ENCODE peak calls at places on chromosomes 7 and 10, in five cellular contexts. One of them, this sample, is unnamed.

GRCh38 chr10:18224626-18225445 is 84.6 kb downstream of the CACNB2 start:
- DNase-seq in stomach: no peak
- DNase-seq in upper lobe of left lung: no peak
- DNase-seq in K562: no peak
- DNase-seq in suprapubic skin: no peak
- DNase-seq in this sample: peak

GRCh38 chr10:5892007-5892406 is 2.0 kb downstream of the FBH1 start:
- DNase-seq in K562: peak
- DNase-seq in stomach: no peak
- DNase-seq in upper lobe of left lung: no peak
- DNase-seq in suprapubic skin: no peak
- DNase-seq in this sample: no peak

GRCh38 chr7:22647451-22648257 is 79.3 kb upstream of the IL6 start:
- DNase-seq in upper lobe of left lung: no peak
- DNase-seq in stomach: no peak
- DNase-seq in suprapubic skin: no peak
- DNase-seq in K562: peak
- DNase-seq in this sample: no peak

GRCh38 chr10:112711366-112711765 is 238.7 kb upstream of the TCF7L2 start:
- DNase-seq in stomach: no peak
- DNase-seq in upper lobe of left lung: no peak
- DNase-seq in K562: no peak
- DNase-seq in suprapubic skin: no peak
- DNase-seq in this sample: no peak

GRCh38 chr10:71868192-71868697 is 17.2 kb upstream of the PSAP start:
- DNase-seq in K562: peak
- DNase-seq in suprapubic skin: no peak
- DNase-seq in upper lobe of left lung: peak
- DNase-seq in stomach: no peak
- DNase-seq in this sample: peak

GRCh38 chr10:133159950-133160812 is at the start of gene KNDC1:
- DNase-seq in suprapubic skin: no peak
- DNase-seq in upper lobe of left lung: peak
- DNase-seq in K562: peak
- DNase-seq in stomach: no peak
- DNase-seq in this sample: no peak

GRCh38 chr10:77349226-77349625 is 288.4 kb downstream of the KCNMA1 start:
- DNase-seq in K562: no peak
- DNase-seq in stomach: no peak
- DNase-seq in suprapubic skin: no peak
- DNase-seq in upper lobe of left lung: no peak
- DNase-seq in this sample: no peak

GRCh38 chr10:120651000-120651399 is 194.0 kb downstream of the PLPP4 start:
- DNase-seq in stomach: no peak
- DNase-seq in upper lobe of left lung: no peak
- DNase-seq in K562: no peak
- DNase-seq in suprapubic skin: no peak
- DNase-seq in this sample: no peak

GRCh38 chr10:131786756-131787605 is 113.8 kb upstream of the PPP2R2D start:
- DNase-seq in stomach: peak
- DNase-seq in upper lobe of left lung: no peak
- DNase-seq in suprapubic skin: no peak
- DNase-seq in K562: peak
- DNase-seq in this sample: no peak

GRCh38 chr10:129365767-129366400 is 101.2 kb upstream of the MGMT start:
- DNase-seq in stomach: no peak
- DNase-seq in suprapubic skin: no peak
- DNase-seq in upper lobe of left lung: no peak
- DNase-seq in K562: peak
- DNase-seq in this sample: no peak

GRCh38 chr7:155337946-155338631 is 40.4 kb downstream of the INSIG1 start:
- DNase-seq in suprapubic skin: no peak
- DNase-seq in upper lobe of left lung: no peak
- DNase-seq in K562: no peak
- DNase-seq in stomach: no peak
- DNase-seq in this sample: no peak

GRCh38 chr10:71206911-71207310 is 5.5 kb upstream of the UNC5B start:
- DNase-seq in stomach: no peak
- DNase-seq in upper lobe of left lung: no peak
- DNase-seq in K562: no peak
- DNase-seq in suprapubic skin: peak
- DNase-seq in this sample: no peak

GRCh38 chr10:83373659-83374058 is 765.6 kb upstream of the GHITM start:
- DNase-seq in K562: peak
- DNase-seq in suprapubic skin: no peak
- DNase-seq in upper lobe of left lung: no peak
- DNase-seq in stomach: no peak
- DNase-seq in this sample: no peak

GRCh38 chr10:100736144-100736808 is 9.1 kb upstream of the PAX2 start:
- DNase-seq in upper lobe of left lung: no peak
- DNase-seq in suprapubic skin: no peak
- DNase-seq in stomach: no peak
- DNase-seq in K562: no peak
- DNase-seq in this sample: no peak

GRCh38 chr10:88477343-88478085 is 105.6 kb downstream of the RNLS start:
- DNase-seq in stomach: no peak
- DNase-seq in upper lobe of left lung: no peak
- DNase-seq in K562: no peak
- DNase-seq in suprapubic skin: no peak
- DNase-seq in this sample: no peak

GRCh38 chr7:4006687-4007086 is 675.4 kb upstream of the FOXK1 start:
- DNase-seq in suprapubic skin: no peak
- DNase-seq in upper lobe of left lung: no peak
- DNase-seq in K562: no peak
- DNase-seq in stomach: no peak
- DNase-seq in this sample: no peak

GRCh38 chr10:839550-840205 is 91.8 kb downstream of the LARP4B start:
- DNase-seq in upper lobe of left lung: no peak
- DNase-seq in stomach: no peak
- DNase-seq in suprapubic skin: no peak
- DNase-seq in K562: no peak
- DNase-seq in this sample: no peak

GRCh38 chr10:65602182-65602865 is 1323.5 kb upstream of the LRRTM3 start:
- DNase-seq in K562: no peak
- DNase-seq in upper lobe of left lung: no peak
- DNase-seq in stomach: no peak
- DNase-seq in suprapubic skin: no peak
- DNase-seq in this sample: no peak

GRCh38 chr7:114048386-114049235 is 129.8 kb upstream of the PPP1R3A start:
- DNase-seq in suprapubic skin: no peak
- DNase-seq in upper lobe of left lung: no peak
- DNase-seq in stomach: no peak
- DNase-seq in K562: peak
- DNase-seq in this sample: no peak

GRCh38 chr10:123655763-123656162 is 10.4 kb upstream of the GPR26 start:
- DNase-seq in suprapubic skin: peak
- DNase-seq in K562: no peak
- DNase-seq in upper lobe of left lung: no peak
- DNase-seq in stomach: no peak
- DNase-seq in this sample: no peak

GRCh38 chr10:74728225-74728624 is 98.2 kb upstream of the KAT6B start:
- DNase-seq in K562: no peak
- DNase-seq in upper lobe of left lung: no peak
- DNase-seq in suprapubic skin: no peak
- DNase-seq in stomach: no peak
- DNase-seq in this sample: no peak

GRCh38 chr10:108303149-108303548 is 1138.6 kb upstream of the SORCS1 start:
- DNase-seq in suprapubic skin: no peak
- DNase-seq in K562: no peak
- DNase-seq in stomach: no peak
- DNase-seq in upper lobe of left lung: no peak
- DNase-seq in this sample: no peak

GRCh38 chr7:25495905-25496304 is 267.6 kb upstream of the NPVF start:
- DNase-seq in K562: no peak
- DNase-seq in suprapubic skin: no peak
- DNase-seq in upper lobe of left lung: no peak
- DNase-seq in stomach: no peak
- DNase-seq in this sample: no peak

GRCh38 chr7:25496394-25497103 is 268.3 kb upstream of the NPVF start:
- DNase-seq in stomach: no peak
- DNase-seq in upper lobe of left lung: no peak
- DNase-seq in suprapubic skin: no peak
- DNase-seq in K562: peak
- DNase-seq in this sample: no peak

GRCh38 chr7:25493811-25494366 is 265.6 kb upstream of the NPVF start:
- DNase-seq in K562: no peak
- DNase-seq in upper lobe of left lung: no peak
- DNase-seq in suprapubic skin: no peak
- DNase-seq in stomach: no peak
- DNase-seq in this sample: no peak

DNA sequence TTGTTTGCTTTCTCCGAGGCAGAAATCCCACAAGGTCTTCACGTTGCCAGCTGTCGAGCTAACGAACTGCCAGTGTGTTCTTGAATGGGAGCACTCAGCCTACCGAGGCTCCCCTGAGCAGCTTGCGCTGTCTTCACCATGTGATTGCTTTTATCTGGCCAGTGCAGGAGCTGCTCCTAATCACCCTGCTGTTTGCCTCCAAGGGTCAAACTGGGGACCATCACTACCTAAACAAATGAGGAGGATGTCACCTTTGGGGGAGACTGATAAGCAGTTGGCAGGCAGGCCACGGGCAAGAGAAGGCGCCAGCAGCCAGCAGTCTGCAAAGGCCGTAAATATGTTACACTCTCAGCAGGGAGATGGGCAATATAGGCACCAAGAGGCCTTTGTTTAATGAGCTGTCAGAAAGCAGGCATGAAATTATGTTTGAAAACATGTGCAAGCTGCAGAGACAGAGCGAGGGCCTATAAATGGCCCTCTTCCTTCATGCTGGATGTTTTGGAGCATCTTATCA is 267.1 kb upstream of the NPVF start:
- DNase-seq in upper lobe of left lung: no peak
- DNase-seq in suprapubic skin: no peak
- DNase-seq in stomach: no peak
- DNase-seq in K562: peak
- DNase-seq in this sample: no peak
- TF ChIP-seq EP300 in upper lobe of left lung: no peak
- TF ChIP-seq EP300 in suprapubic skin: no peak
- TF ChIP-seq EP300 in stomach: no peak
- TF ChIP-seq EP300 in K562: peak
- TF ChIP-seq EP300 in this sample: no peak

DNA sequence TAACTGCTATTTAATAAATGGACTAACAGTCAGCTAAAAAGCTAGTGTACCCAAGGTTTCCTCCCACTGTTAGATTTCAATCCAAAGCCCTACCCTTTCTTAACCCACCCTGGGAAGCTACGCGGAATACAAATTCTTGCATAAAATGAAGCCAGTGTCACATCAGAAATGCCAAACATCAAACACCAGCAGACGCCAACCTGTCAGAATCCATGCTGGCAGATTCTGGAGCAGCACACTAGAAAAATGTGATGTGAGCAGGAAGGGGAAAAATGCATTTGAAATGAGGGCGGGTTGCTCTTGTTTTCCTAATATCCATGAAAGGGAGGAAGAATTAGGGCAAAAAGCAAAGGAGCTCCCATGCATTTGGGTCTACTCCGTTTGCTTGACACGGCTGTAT is 16.1 kb upstream of the JCAD start:
- DNase-seq in K562: no peak
- DNase-seq in suprapubic skin: no peak
- DNase-seq in stomach: no peak
- DNase-seq in upper lobe of left lung: no peak
- DNase-seq in this sample: no peak
- TF ChIP-seq EP300 in K562: no peak
- TF ChIP-seq EP300 in suprapubic skin: no peak
- TF ChIP-seq EP300 in stomach: no peak
- TF ChIP-seq EP300 in upper lobe of left lung: no peak
- TF ChIP-seq EP300 in this sample: no peak

DNA sequence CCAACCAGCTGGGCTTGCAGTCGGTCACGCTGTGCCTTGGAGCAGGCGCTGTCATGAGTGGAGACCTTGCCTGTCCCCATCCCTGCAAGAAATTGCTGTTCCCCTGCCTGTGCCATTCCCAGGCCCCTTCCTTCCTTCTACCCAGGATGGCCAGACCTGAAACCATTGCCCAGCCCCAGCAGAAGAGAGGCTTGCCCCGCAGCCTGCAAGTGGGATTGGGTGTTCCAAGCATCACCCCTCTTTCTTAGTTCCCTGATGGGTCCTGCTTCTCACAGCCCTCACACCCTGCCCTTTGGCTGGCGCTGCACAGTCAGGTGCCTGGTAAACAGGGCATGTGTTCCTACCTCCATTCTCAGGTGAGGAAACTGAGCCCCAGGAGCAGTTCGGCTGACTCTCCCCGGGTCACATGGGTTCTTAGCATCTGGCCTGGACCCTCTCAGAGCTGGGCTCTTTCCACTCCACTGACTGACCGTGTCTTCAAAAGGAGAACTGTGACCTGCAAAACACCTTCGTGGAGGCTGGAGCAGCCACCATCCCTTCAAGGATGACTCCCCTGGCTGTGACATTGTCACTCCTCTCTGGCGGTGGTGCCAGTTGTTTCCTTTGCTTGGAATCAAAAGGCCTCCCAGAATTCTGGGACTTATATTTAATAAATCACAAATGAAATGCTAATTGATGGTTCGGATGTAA is 41.9 kb upstream of the PDCD4 start:
- DNase-seq in K562: no peak
- DNase-seq in upper lobe of left lung: no peak
- DNase-seq in suprapubic skin: no peak
- DNase-seq in stomach: no peak
- DNase-seq in this sample: no peak
- TF ChIP-seq EP300 in K562: no peak
- TF ChIP-seq EP300 in upper lobe of left lung: no peak
- TF ChIP-seq EP300 in suprapubic skin: no peak
- TF ChIP-seq EP300 in stomach: no peak
- TF ChIP-seq EP300 in this sample: no peak

DNA sequence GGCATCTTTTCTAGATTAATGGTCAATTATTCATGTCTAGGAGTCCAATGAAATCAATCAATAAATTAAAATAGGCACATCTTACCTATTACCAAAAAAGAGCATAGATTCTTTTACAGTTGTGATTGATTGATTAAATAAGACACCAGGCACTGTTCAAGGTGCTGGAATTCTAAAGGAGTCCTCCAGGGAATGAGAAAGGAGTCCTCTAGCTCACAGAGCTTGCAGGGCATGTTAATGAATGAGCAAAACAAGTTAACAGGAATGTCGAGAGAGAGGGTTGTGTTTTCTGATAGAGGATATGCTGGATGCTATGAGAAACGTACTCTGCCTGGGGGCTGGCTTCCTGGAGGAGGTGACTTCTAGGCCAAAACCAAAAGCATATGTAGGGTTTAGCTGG is 191.4 kb downstream of the BMPER start:
- DNase-seq in suprapubic skin: no peak
- DNase-seq in upper lobe of left lung: no peak
- DNase-seq in K562: no peak
- DNase-seq in stomach: no peak
- DNase-seq in this sample: no peak
- TF ChIP-seq EP300 in suprapubic skin: no peak
- TF ChIP-seq EP300 in upper lobe of left lung: no peak
- TF ChIP-seq EP300 in K562: no peak
- TF ChIP-seq EP300 in stomach: no peak
- TF ChIP-seq EP300 in this sample: no peak

GRCh38 chr10:125093199-125093841 is 67.0 kb downstream of the CTBP2 start:
- DNase-seq in K562: no peak
- DNase-seq in stomach: peak
- DNase-seq in suprapubic skin: peak
- DNase-seq in upper lobe of left lung: no peak
- DNase-seq in this sample: peak
- TF ChIP-seq EP300 in K562: no peak
- TF ChIP-seq EP300 in stomach: peak
- TF ChIP-seq EP300 in suprapubic skin: peak
- TF ChIP-seq EP300 in upper lobe of left lung: peak
- TF ChIP-seq EP300 in this sample: no peak